ENCODE peak calls at places on chromosomes 1 and 21, in four cellular contexts. D is HL-60, A is K562, E is GM12878. T is an unnamed sample.

GRCh38 chr1:154808909-154809262 is 61.2 kb downstream of the KCNN3 start:
- DNase-seq in A (no peak), E (no peak), D (no peak), T (peak)

GRCh38 chr1:30407030-30407861 is 316.1 kb downstream of the MATN1 start:
- DNase-seq in A (no peak), E (no peak), D (no peak), T (no peak)

GRCh38 chr1:12342261-12343003 is 112.6 kb downstream of the VPS13D start:
- DNase-seq in D (no peak), A (no peak), E (no peak), T (no peak)

GRCh38 chr1:61370177-61370907 is 288.0 kb downstream of the NFIA start:
- DNase-seq in E (no peak), A (no peak), D (no peak), T (no peak)

GRCh38 chr1:28577052-28577678 is 14.9 kb upstream of the RAB42 start:
- DNase-seq in A (peak), E (no peak), D (peak), T (no peak)

GRCh38 chr1:174911626-174912025 is 88.1 kb upstream of the CACYBP start:
- DNase-seq in D (no peak), E (no peak), A (no peak), T (no peak)

GRCh38 chr1:37480581-37481288 is 6.4 kb downstream of the ZC3H12A start:
- DNase-seq in D (no peak), A (no peak), E (no peak), T (no peak)

GRCh38 chr1:64877151-64877550 is 89.2 kb downstream of the JAK1 start:
- DNase-seq in D (no peak), A (no peak), E (no peak), T (no peak)

GRCh38 chr1:153122831-153123421 is 9.6 kb upstream of the SPRR2F start:
- DNase-seq in E (peak), A (peak), D (no peak), T (no peak)

GRCh38 chr21:25682382-25682781 is 43.3 kb downstream of the JAM2 start:
- DNase-seq in A (no peak), D (no peak), E (no peak), T (no peak)

GRCh38 chr1:65681101-65681500 is 111.6 kb upstream of the PDE4B start:
- DNase-seq in D (no peak), A (no peak), E (no peak), T (no peak)

GRCh38 chr1:3017440-3018050 is 3.7 kb upstream of the ACTRT2 start:
- DNase-seq in D (no peak), A (peak), E (no peak), T (no peak)

GRCh38 chr1:6145864-6146410 is 34.2 kb downstream of the CHD5 start:
- DNase-seq in E (no peak), D (no peak), A (no peak), T (no peak)

GRCh38 chr1:31980835-31981782 is 32.6 kb upstream of the KHDRBS1 start:
- DNase-seq in E (peak), D (no peak), A (no peak), T (no peak)

GRCh38 chr1:203288351-203288894 is 16.9 kb upstream of the BTG2 start:
- DNase-seq in E (no peak), D (no peak), A (no peak), T (no peak)

GRCh38 chr1:17181785-17182464 is 23.0 kb upstream of the PADI1 start:
- DNase-seq in D (no peak), E (no peak), A (no peak), T (no peak)

GRCh38 chr1:17438176-17438976 is 1.1 kb downstream of the RCC2 start:
- DNase-seq in E (no peak), A (peak), D (no peak), T (no peak)

GRCh38 chr1:20361805-20362381 is 71.2 kb downstream of the VWA5B1 start:
- DNase-seq in A (peak), E (no peak), D (no peak), T (no peak)

GRCh38 chr1:175978476-175978875 is 228.6 kb downstream of the COP1 start:
- DNase-seq in D (no peak), A (no peak), E (no peak), T (no peak)

GRCh38 chr1:89945852-89946476 is 48.9 kb upstream of the ZNF326 start:
- DNase-seq in A (peak), E (peak), D (no peak), T (no peak)

GRCh38 chr1:91736999-91737615 is 148.8 kb downstream of the TGFBR3 start:
- DNase-seq in A (no peak), E (no peak), D (no peak), T (no peak)

GRCh38 chr1:226637147-226637935 is 88.8 kb downstream of the STUM start:
- DNase-seq in D (no peak), E (no peak), A (peak), T (no peak)

GRCh38 chr1:171931752-171932151 is 90.5 kb downstream of the DNM3 start:
- DNase-seq in A (no peak), E (no peak), D (no peak), T (no peak)

GRCh38 chr21:45294509-45295291 is 7.0 kb upstream of the POFUT2 start:
- DNase-seq in E (no peak), D (no peak), A (peak), T (no peak)

GRCh38 chr1:59180715-59181114 is 116.2 kb upstream of the FGGY start:
- DNase-seq in A (no peak), D (no peak), E (no peak), T (no peak)

GRCh38 chr1:197798492-197798891 is 23.2 kb upstream of the DENND1B start:
- DNase-seq in D (no peak), E (no peak), A (no peak), T (no peak)

GRCh38 chr1:53122194-53122846 is 20.1 kb downstream of the SLC1A7 start:
- DNase-seq in D (no peak), A (no peak), E (no peak), T (no peak)

GRCh38 chr1:27713139-27713725 is 12.5 kb upstream of the FAM76A start:
- DNase-seq in E (no peak), A (no peak), D (no peak), T (no peak)

GRCh38 chr1:243956448-243956847 is 94.6 kb upstream of the ZBTB18 start:
- DNase-seq in D (no peak), A (no peak), E (no peak), T (no peak)

GRCh38 chr1:233215135-233215722 is 80.3 kb downstream of the PCNX2 start:
- DNase-seq in D (no peak), A (no peak), E (no peak), T (no peak)

GRCh38 chr1:233216009-233216408 is 79.5 kb downstream of the PCNX2 start:
- DNase-seq in A (no peak), E (no peak), D (no peak), T (no peak)

DNA sequence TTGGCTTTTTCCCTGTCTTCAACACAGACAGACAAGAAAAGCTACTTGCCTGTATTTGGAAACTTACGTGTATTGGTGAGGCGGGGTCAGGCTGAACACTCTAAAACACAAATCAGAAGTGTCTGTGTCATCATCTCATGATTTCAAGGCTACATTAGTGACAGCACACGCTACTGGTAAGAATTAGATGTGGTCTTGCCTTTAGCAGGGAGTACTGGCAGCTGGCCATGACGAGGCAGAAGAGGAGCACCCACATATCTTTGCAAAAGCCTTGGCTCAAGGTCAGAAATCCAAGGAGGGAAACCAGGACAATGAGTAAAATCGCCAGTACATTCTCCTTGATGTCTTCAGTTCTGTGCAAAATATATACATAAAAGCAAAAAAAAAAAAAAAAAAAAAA is 77.7 kb downstream of the PCNX2 start:
- DNase-seq in D (no peak), E (no peak), A (no peak), T (no peak)
- TF ChIP-seq SPI1 in D (no peak), E (no peak), A (no peak), T (no peak)

GRCh38 chr1:168285419-168285790 is 4.7 kb downstream of the TBX19 start:
- DNase-seq in E (no peak), D (no peak), A (peak), T (no peak)
- TF ChIP-seq SPI1 in E (no peak), D (no peak), A (no peak), T (no peak)

GRCh38 chr1:214541206-214541605 is 10.2 kb downstream of the PTPN14 start:
- DNase-seq in A (no peak), D (no peak), E (no peak), T (no peak)

GRCh38 chr1:214540324-214540723 is 11.1 kb downstream of the PTPN14 start:
- DNase-seq in A (no peak), E (no peak), D (no peak), T (no peak)

GRCh38 chr1:214541693-214542092 is 9.7 kb downstream of the PTPN14 start:
- DNase-seq in E (no peak), A (no peak), D (no peak), T (no peak)

GRCh38 chr1:214544791-214545190 is 6.6 kb downstream of the PTPN14 start:
- DNase-seq in A (no peak), E (no peak), D (no peak), T (no peak)

GRCh38 chr1:214542275-214543199 is 8.9 kb downstream of the PTPN14 start:
- DNase-seq in A (no peak), E (no peak), D (no peak), T (no peak)
- TF ChIP-seq SPI1 in A (no peak), E (no peak), D (no peak), T (no peak)

GRCh38 chr1:221881805-221882581 is 140.1 kb upstream of the DUSP10 start:
- DNase-seq in A (no peak), E (no peak), D (no peak), T (no peak)
- TF ChIP-seq SPI1 in A (no peak), E (no peak), D (no peak), T (no peak)

DNA sequence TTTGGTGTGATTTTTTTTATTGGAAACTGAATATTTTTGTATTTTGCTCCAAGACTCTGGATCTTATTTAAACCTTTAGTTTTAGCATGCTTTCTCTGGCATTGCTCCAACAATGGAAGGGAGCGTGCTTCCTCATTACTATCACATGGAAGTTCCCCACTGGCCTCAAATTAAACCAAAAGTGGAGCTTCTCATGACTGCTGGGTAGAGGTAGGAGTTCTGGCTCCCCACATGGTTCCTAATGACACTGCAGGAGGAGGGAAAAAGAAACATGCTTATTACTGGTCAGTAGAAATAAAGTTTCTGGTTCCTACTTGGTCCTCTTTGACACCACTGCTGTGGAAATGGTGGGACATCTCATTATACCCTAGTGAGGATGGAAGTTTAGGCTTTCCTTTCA is 310.5 kb downstream of the PTGER3 start:
- DNase-seq in E (no peak), D (no peak), A (peak), T (no peak)
- TF ChIP-seq SPI1 in E (no peak), D (no peak), A (no peak), T (no peak)

GRCh38 chr1:71853391-71853790 is 428.9 kb downstream of the NEGR1 start:
- DNase-seq in A (no peak), E (no peak), D (no peak), T (no peak)
- TF ChIP-seq SPI1 in A (no peak), E (no peak), D (no peak), T (no peak)

DNA sequence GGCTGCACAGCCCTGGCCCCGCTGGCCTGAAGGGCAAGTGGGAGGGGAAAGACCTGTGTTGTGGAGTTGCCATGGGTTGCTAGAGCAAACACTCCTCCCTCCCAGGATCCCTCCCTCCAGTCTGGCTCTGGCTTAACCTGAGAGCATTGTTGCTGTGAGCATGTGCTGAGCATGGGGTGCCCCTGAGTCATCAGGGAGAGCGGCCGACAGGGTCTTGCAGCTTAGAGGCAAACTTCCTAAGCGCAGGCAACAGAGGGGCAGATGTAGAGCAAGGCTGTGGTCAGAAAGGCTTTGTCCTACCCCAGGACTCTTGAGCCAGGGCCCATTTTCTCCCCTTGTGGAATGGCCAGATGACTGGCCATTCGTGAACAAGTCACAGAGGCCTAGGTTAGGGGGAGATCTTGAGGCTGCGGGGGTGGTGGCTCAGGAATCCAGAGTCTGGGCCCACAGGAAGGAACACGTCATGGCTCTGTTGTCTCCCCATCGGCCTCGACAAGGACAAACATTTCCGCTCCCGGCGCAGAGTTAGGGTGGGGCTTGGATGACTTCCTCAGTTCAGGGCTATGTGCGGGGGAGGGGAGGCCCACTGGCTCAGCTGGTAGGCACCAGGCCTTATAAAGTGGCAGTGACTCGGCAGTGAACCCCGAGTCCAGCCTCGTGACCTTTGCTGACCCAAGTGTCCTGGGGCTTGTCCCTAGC is 362 bp upstream of the DYNLT4 start:
- DNase-seq in A (peak), E (peak), D (peak), T (no peak)
- TF ChIP-seq SPI1 in A (peak), E (peak), D (peak), T (peak)

T was measured in GM12891.